ENCODE peak calls at places on chromosomes 7 and 10, in ten cellular contexts. Z, W, F, A, Y, K, I, C, P and V are unnamed samples.

GRCh38 chr7:38478404-38478803 is 152.8 kb downstream of the AMPH start:
- DNase-seq in Z (no peak), W (no peak), F (no peak), A (peak), Y (no peak), K (no peak), I (no peak), C (no peak), P (no peak), V (no peak)

GRCh38 chr10:12350167-12350872 is 973 bp downstream of the CAMK1D start:
- DNase-seq in Z (peak), W (no peak), F (peak), A (peak), Y (no peak), K (no peak), I (no peak), C (no peak), P (peak), V (peak)

GRCh38 chr7:42642699-42643098 is 269.2 kb downstream of the C7orf25 start:
- DNase-seq in Z (no peak), W (no peak), F (no peak), A (no peak), Y (no peak), K (no peak), I (no peak), C (no peak), P (no peak), V (no peak)

GRCh38 chr7:23490357-23491131 is 20.3 kb upstream of the IGF2BP3 start:
- DNase-seq in Z (no peak), W (no peak), F (peak), A (peak), Y (no peak), K (peak), I (no peak), C (no peak), P (peak), V (peak)

GRCh38 chr10:24790599-24790998 is 66.9 kb upstream of the ARHGAP21 start:
- DNase-seq in Z (no peak), W (no peak), F (no peak), A (no peak), Y (no peak), K (no peak), I (no peak), C (no peak), P (no peak), V (no peak)

GRCh38 chr10:122126763-122127659 is 138.0 kb downstream of the TACC2 start:
- DNase-seq in Z (peak), W (no peak), F (no peak), A (peak), Y (peak), K (peak), I (no peak), C (peak), P (no peak), V (no peak)

GRCh38 chr10:91843083-91843482 is 44.9 kb downstream of the TNKS2 start:
- DNase-seq in Z (no peak), W (no peak), F (no peak), A (no peak), Y (no peak), K (no peak), I (no peak), C (no peak), P (no peak), V (no peak)

GRCh38 chr10:101397140-101397539 is 43.2 kb downstream of the BTRC start:
- DNase-seq in Z (no peak), W (no peak), F (peak), A (peak), Y (peak), K (peak), I (no peak), C (no peak), P (no peak), V (no peak)

GRCh38 chr10:8321990-8322389 is 267.5 kb downstream of the GATA3 start:
- DNase-seq in Z (no peak), W (no peak), F (no peak), A (no peak), Y (no peak), K (peak), I (no peak), C (peak), P (no peak), V (no peak)

GRCh38 chr7:41886906-41887311 is 184.0 kb upstream of the INHBA start:
- DNase-seq in Z (no peak), W (no peak), F (no peak), A (peak), Y (no peak), K (peak), I (no peak), C (no peak), P (peak), V (no peak)

GRCh38 chr10:130230611-130231010 is 94.4 kb downstream of the GLRX3 start:
- DNase-seq in Z (no peak), W (no peak), F (no peak), A (no peak), Y (no peak), K (no peak), I (no peak), C (no peak), P (no peak), V (no peak)

GRCh38 chr7:151426486-151426905 is 13.4 kb downstream of the CRYGN start:
- DNase-seq in Z (peak), W (no peak), F (no peak), A (peak), Y (peak), K (peak), I (no peak), C (peak), P (no peak), V (no peak)

GRCh38 chr10:63114031-63114814 is 18.9 kb upstream of the NRBF2 start:
- DNase-seq in Z (peak), W (no peak), F (no peak), A (peak), Y (no peak), K (peak), I (no peak), C (no peak), P (no peak), V (no peak)

GRCh38 chr10:30671011-30671616 is 41.6 kb upstream of the LYZL2 start:
- DNase-seq in Z (no peak), W (no peak), F (no peak), A (peak), Y (peak), K (peak), I (no peak), C (peak), P (no peak), V (no peak)